ENCODE peak calls at places on chromosomes 11 and 22, in ten cellular contexts. V is GM13976; B is stimulated activated CD8-positive, alpha-beta memory T cell treated with anti-CD3 and anti-CD28 coated beads, Interleukin-7, amount 100 ng/mL, for 24 hours; M is activated CD4-positive, CD25-positive, alpha-beta regulatory T cell; A is activated T-cell treated with anti-CD3 and anti-CD28 coated beads for 1 hour; J is cardiac fibroblast; O is activated CD4-positive, alpha-beta T cell treated with anti-CD3 and anti-CD28 coated beads for 36 hours; X is ELF-1; T is stimulated activated CD4-positive, alpha-beta T cell treated with anti-CD3 and anti-CD28 coated beads, Interleukin-2, amount 100 ng/mL, for 24 hours; E is GF-D8. L is an unnamed sample.

GRCh38 chr22:28505416-28506156 is 174.1 kb downstream of the TTC28 start:
- DNase-seq in J (no peak), M (no peak), E (no peak), O (no peak), V (no peak), A (no peak), T (no peak), B (no peak), X (peak), L (no peak)

GRCh38 chr11:86099727-86100320 is 30.9 kb upstream of the PICALM start:
- DNase-seq in O (peak), V (no peak), M (no peak), J (peak), X (no peak), B (no peak), E (no peak), T (no peak), A (no peak), L (no peak)

GRCh38 chr11:61069427-61069826 is 32.9 kb upstream of the CD5 start:
- DNase-seq in T (peak), O (peak), X (no peak), M (no peak), B (no peak), J (no peak), A (no peak), E (no peak), V (no peak), L (no peak)

GRCh38 chr22:43540570-43540969 is 128.8 kb downstream of the MPPED1 start:
- DNase-seq in B (no peak), M (no peak), O (no peak), E (no peak), V (no peak), T (no peak), J (no peak), A (no peak), X (no peak), L (no peak)

GRCh38 chr11:16964501-16964900 is 49.7 kb downstream of the PLEKHA7 start:
- DNase-seq in T (no peak), X (no peak), V (no peak), O (no peak), B (no peak), A (no peak), J (no peak), M (no peak), E (no peak), L (no peak)

GRCh38 chr11:108870373-108871020 is 205.6 kb downstream of the DDX10 start:
- DNase-seq in T (no peak), B (no peak), M (no peak), J (peak), X (no peak), O (no peak), V (no peak), E (no peak), A (no peak), L (no peak)

GRCh38 chr22:42920101-42920820 is 63.2 kb upstream of the ARFGAP3 start:
- DNase-seq in V (no peak), O (no peak), T (no peak), X (no peak), J (peak), M (no peak), A (no peak), B (no peak), E (no peak), L (no peak)

GRCh38 chr11:62004473-62004872 is 37.0 kb upstream of the FTH1 start:
- DNase-seq in J (peak), E (peak), T (no peak), B (no peak), A (no peak), V (peak), M (no peak), X (no peak), O (no peak), L (peak)

GRCh38 chr22:20807315-20807752 is 33.4 kb downstream of the SERPIND1 start:
- DNase-seq in E (no peak), A (no peak), V (no peak), X (peak), O (no peak), J (peak), M (no peak), B (no peak), T (no peak), L (peak)

GRCh38 chr11:96136623-96137313 is 206.2 kb downstream of the MAML2 start:
- DNase-seq in O (no peak), A (no peak), J (peak), M (no peak), T (no peak), E (no peak), X (no peak), V (no peak), B (no peak), L (no peak)

GRCh38 chr22:30325724-30326703 is 727 bp downstream of the TBC1D10A start:
- DNase-seq in E (no peak), J (no peak), V (peak), A (no peak), M (no peak), X (peak), O (no peak), B (no peak), T (peak), L (no peak)

GRCh38 chr11:87432006-87432405 is 394.3 kb downstream of the TMEM135 start:
- DNase-seq in V (no peak), T (no peak), E (no peak), M (no peak), A (no peak), O (no peak), J (peak), X (no peak), B (no peak), L (no peak)

GRCh38 chr11:113730887-113731726 is 25.0 kb upstream of the TMPRSS5 start:
- DNase-seq in X (peak), J (peak), V (no peak), E (no peak), M (no peak), B (no peak), O (peak), T (no peak), A (no peak), L (peak)

GRCh38 chr22:41395531-41396240 is 13.9 kb downstream of the TEF start:
- DNase-seq in V (no peak), X (no peak), B (no peak), M (no peak), A (no peak), T (no peak), O (no peak), J (no peak), E (no peak), L (no peak)

GRCh38 chr22:21861290-21861848 is 6.1 kb downstream of the MAPK1 start:
- DNase-seq in E (no peak), T (no peak), O (no peak), V (no peak), J (no peak), B (no peak), A (no peak), X (no peak), M (no peak), L (no peak)

GRCh38 chr11:14906614-14907392 is 14.8 kb upstream of the CYP2R1 start:
- DNase-seq in M (no peak), X (peak), V (peak), A (no peak), T (no peak), E (no peak), J (no peak), B (no peak), O (no peak), L (no peak)

GRCh38 chr11:117657801-117658200 is 139.2 kb downstream of the DSCAML1 start:
- DNase-seq in V (no peak), B (no peak), M (no peak), A (no peak), X (peak), T (no peak), O (no peak), J (no peak), E (no peak), L (no peak)

GRCh38 chr11:34044664-34045485 is 6.7 kb upstream of the CAPRIN1 start:
- DNase-seq in B (no peak), X (peak), A (no peak), E (peak), V (no peak), M (no peak), J (peak), O (peak), T (no peak), L (peak)

GRCh38 chr11:111665779-111666178 is 63.5 kb downstream of the SIK2 start:
- DNase-seq in E (no peak), M (no peak), B (no peak), O (peak), T (no peak), X (peak), V (peak), A (no peak), J (peak), L (peak)

GRCh38 chr11:87015645-87016044 is 22.1 kb upstream of the TMEM135 start:
- DNase-seq in V (no peak), O (no peak), B (no peak), A (no peak), M (no peak), T (no peak), E (no peak), X (no peak), J (no peak), L (no peak)

GRCh38 chr11:68816917-68817419 is 24.7 kb downstream of the CPT1A start:
- DNase-seq in X (no peak), E (no peak), J (no peak), B (no peak), M (no peak), V (no peak), O (peak), A (no peak), T (peak), L (no peak)

GRCh38 chr11:96241351-96241841 is 101.6 kb downstream of the MAML2 start:
- DNase-seq in V (no peak), O (no peak), J (no peak), B (no peak), E (no peak), T (no peak), M (no peak), X (no peak), A (no peak), L (peak)

GRCh38 chr11:102615077-102615893 is 9.8 kb downstream of the MMP20 start:
- DNase-seq in E (no peak), B (no peak), O (no peak), M (no peak), T (no peak), J (no peak), X (peak), V (no peak), A (no peak), L (no peak)

GRCh38 chr11:27552356-27552755 is 45.8 kb upstream of the LIN7C start:
- DNase-seq in X (no peak), T (no peak), B (no peak), J (no peak), A (no peak), O (no peak), V (no peak), E (no peak), M (no peak), L (no peak)

GRCh38 chr11:125903753-125904659 is at the start of gene DDX25:
- DNase-seq in V (no peak), O (peak), B (no peak), M (no peak), X (peak), J (no peak), E (no peak), A (no peak), T (no peak), L (no peak)

GRCh38 chr11:29333993-29334780 is 682.6 kb downstream of the KCNA4 start:
- DNase-seq in A (no peak), T (no peak), O (no peak), M (no peak), V (peak), E (no peak), J (peak), X (peak), B (no peak), L (peak)

GRCh38 chr11:130762342-130763037 is 153.8 kb downstream of the SNX19 start:
- DNase-seq in J (no peak), E (no peak), O (no peak), T (no peak), V (no peak), X (no peak), B (no peak), M (no peak), A (no peak), L (no peak)

GRCh38 chr11:45664376-45665205 is 831 bp downstream of the CHST1 start:
- DNase-seq in A (no peak), X (peak), T (no peak), E (no peak), M (no peak), V (no peak), O (peak), B (no peak), J (no peak), L (no peak)

GRCh38 chr22:44538071-44538470 is 40.0 kb upstream of the RTL6 start:
- DNase-seq in A (no peak), T (no peak), O (no peak), E (no peak), V (no peak), B (no peak), J (peak), M (no peak), X (peak), L (peak)

GRCh38 chr11:119892311-119892808 is 163.4 kb upstream of the NECTIN1 start:
- DNase-seq in T (no peak), J (no peak), M (no peak), A (no peak), V (no peak), X (peak), O (no peak), E (no peak), B (no peak), L (peak)

GRCh38 chr11:9016916-9017642 is 13.3 kb upstream of the NRIP3 start:
- DNase-seq in X (no peak), O (no peak), A (no peak), T (no peak), E (no peak), J (peak), B (no peak), M (no peak), V (no peak), L (peak)

GRCh38 chr11:17673951-17674350 is 45.4 kb upstream of the MYOD1 start:
- DNase-seq in V (no peak), E (no peak), J (peak), B (no peak), O (no peak), M (no peak), A (no peak), X (no peak), T (no peak), L (no peak)

GRCh38 chr11:88799749-88800500 is 265.9 kb downstream of the GRM5 start:
- DNase-seq in B (no peak), A (no peak), X (no peak), O (no peak), E (no peak), T (no peak), J (no peak), M (no peak), V (no peak), L (no peak)